ENCODE peak calls at places on chromosomes 7 and 10, in nine cellular contexts. One of them, this sample, is unnamed.

GRCh38 chr10:14185501-14186045 is 145.2 kb downstream of the FRMD4A start:
- DNase-seq in hippocampal formation: no peak
- DNase-seq in colonic mucosa: no peak
- DNase-seq in AG20443: no peak
- DNase-seq in hepatocyte: no peak
- DNase-seq in NCI-H748 treated with DMSO at 0.1 percent for 48 hours: peak; percentile 73
- DNase-seq in cardiac muscle cell: peak; percentile 64
- DNase-seq in NCI-H1105 treated with DMSO at 0.1 percent for 48 hours: no peak
- DNase-seq in Caco-2: peak; percentile 92
- DNase-seq in this sample: no peak

GRCh38 chr7:152859781-152860191 is 100.2 kb downstream of the ACTR3B start:
- DNase-seq in hippocampal formation: no peak
- DNase-seq in colonic mucosa: no peak
- DNase-seq in AG20443: no peak
- DNase-seq in hepatocyte: no peak
- DNase-seq in NCI-H748 treated with DMSO at 0.1 percent for 48 hours: no peak
- DNase-seq in cardiac muscle cell: no peak
- DNase-seq in NCI-H1105 treated with DMSO at 0.1 percent for 48 hours: no peak
- DNase-seq in Caco-2: peak; percentile 29
- DNase-seq in this sample: peak; percentile 39

GRCh38 chr10:80471715-80472233 is 17.7 kb downstream of the TSPAN14 start:
- DNase-seq in hippocampal formation: no peak
- DNase-seq in colonic mucosa: no peak
- DNase-seq in AG20443: no peak
- DNase-seq in hepatocyte: no peak
- DNase-seq in NCI-H748 treated with DMSO at 0.1 percent for 48 hours: no peak
- DNase-seq in cardiac muscle cell: no peak
- DNase-seq in NCI-H1105 treated with DMSO at 0.1 percent for 48 hours: no peak
- DNase-seq in Caco-2: no peak
- DNase-seq in this sample: no peak

GRCh38 chr10:100186813-100187212 is 984 bp upstream of the ERLIN1 start:
- DNase-seq in hippocampal formation: no peak
- DNase-seq in colonic mucosa: peak; percentile 29
- DNase-seq in AG20443: no peak
- DNase-seq in hepatocyte: no peak
- DNase-seq in NCI-H748 treated with DMSO at 0.1 percent for 48 hours: no peak
- DNase-seq in cardiac muscle cell: no peak
- DNase-seq in NCI-H1105 treated with DMSO at 0.1 percent for 48 hours: peak; percentile 6
- DNase-seq in Caco-2: peak; percentile 10
- DNase-seq in this sample: no peak

GRCh38 chr10:92850186-92850585 is 1.9 kb downstream of the EXOC6 start:
- DNase-seq in hippocampal formation: no peak
- DNase-seq in colonic mucosa: no peak
- DNase-seq in AG20443: no peak
- DNase-seq in hepatocyte: no peak
- DNase-seq in NCI-H748 treated with DMSO at 0.1 percent for 48 hours: no peak
- DNase-seq in cardiac muscle cell: no peak
- DNase-seq in NCI-H1105 treated with DMSO at 0.1 percent for 48 hours: no peak
- DNase-seq in Caco-2: no peak
- DNase-seq in this sample: no peak

GRCh38 chr10:23864631-23865147 is 344.2 kb upstream of the KIAA1217 start:
- DNase-seq in hippocampal formation: no peak
- DNase-seq in colonic mucosa: no peak
- DNase-seq in AG20443: no peak
- DNase-seq in hepatocyte: no peak
- DNase-seq in NCI-H748 treated with DMSO at 0.1 percent for 48 hours: no peak
- DNase-seq in cardiac muscle cell: no peak
- DNase-seq in NCI-H1105 treated with DMSO at 0.1 percent for 48 hours: no peak
- DNase-seq in Caco-2: no peak
- DNase-seq in this sample: no peak

GRCh38 chr10:127736915-127737562 is at the start of gene FOXI2:
- DNase-seq in hippocampal formation: no peak
- DNase-seq in colonic mucosa: no peak
- DNase-seq in AG20443: no peak
- DNase-seq in hepatocyte: no peak
- DNase-seq in NCI-H748 treated with DMSO at 0.1 percent for 48 hours: no peak
- DNase-seq in cardiac muscle cell: peak; percentile 23
- DNase-seq in NCI-H1105 treated with DMSO at 0.1 percent for 48 hours: no peak
- DNase-seq in Caco-2: no peak
- DNase-seq in this sample: no peak

GRCh38 chr7:121397346-121397745 is 1.2 kb upstream of the FAM3C start:
- DNase-seq in hippocampal formation: no peak
- DNase-seq in colonic mucosa: no peak
- DNase-seq in AG20443: no peak
- DNase-seq in hepatocyte: no peak
- DNase-seq in NCI-H748 treated with DMSO at 0.1 percent for 48 hours: no peak
- DNase-seq in cardiac muscle cell: no peak
- DNase-seq in NCI-H1105 treated with DMSO at 0.1 percent for 48 hours: no peak
- DNase-seq in Caco-2: no peak
- DNase-seq in this sample: no peak

GRCh38 chr10:131453772-131454634 is 142.5 kb upstream of the TCERG1L start:
- DNase-seq in hippocampal formation: peak; percentile 23
- DNase-seq in colonic mucosa: peak; percentile 68
- DNase-seq in AG20443: no peak
- DNase-seq in hepatocyte: peak; percentile 88
- DNase-seq in NCI-H748 treated with DMSO at 0.1 percent for 48 hours: no peak
- DNase-seq in cardiac muscle cell: peak; percentile 86
- DNase-seq in NCI-H1105 treated with DMSO at 0.1 percent for 48 hours: no peak
- DNase-seq in Caco-2: peak; percentile 29
- DNase-seq in this sample: peak; percentile 59

GRCh38 chr10:17062009-17062408 is 67.6 kb downstream of the CUBN start:
- DNase-seq in hippocampal formation: no peak
- DNase-seq in colonic mucosa: no peak
- DNase-seq in AG20443: peak; percentile 27
- DNase-seq in hepatocyte: no peak
- DNase-seq in NCI-H748 treated with DMSO at 0.1 percent for 48 hours: no peak
- DNase-seq in cardiac muscle cell: no peak
- DNase-seq in NCI-H1105 treated with DMSO at 0.1 percent for 48 hours: no peak
- DNase-seq in Caco-2: no peak
- DNase-seq in this sample: no peak

GRCh38 chr10:120541971-120542370 is 84.9 kb downstream of the PLPP4 start:
- DNase-seq in hippocampal formation: no peak
- DNase-seq in colonic mucosa: no peak
- DNase-seq in AG20443: no peak
- DNase-seq in hepatocyte: no peak
- DNase-seq in NCI-H748 treated with DMSO at 0.1 percent for 48 hours: no peak
- DNase-seq in cardiac muscle cell: no peak
- DNase-seq in NCI-H1105 treated with DMSO at 0.1 percent for 48 hours: no peak
- DNase-seq in Caco-2: no peak
- DNase-seq in this sample: no peak

GRCh38 chr10:7520496-7521485 is 110.0 kb upstream of the SFMBT2 start:
- DNase-seq in hippocampal formation: no peak
- DNase-seq in colonic mucosa: no peak
- DNase-seq in AG20443: no peak
- DNase-seq in hepatocyte: no peak
- DNase-seq in NCI-H748 treated with DMSO at 0.1 percent for 48 hours: peak; percentile 18
- DNase-seq in cardiac muscle cell: no peak
- DNase-seq in NCI-H1105 treated with DMSO at 0.1 percent for 48 hours: no peak
- DNase-seq in Caco-2: no peak
- DNase-seq in this sample: no peak

GRCh38 chr10:96758423-96758822 is 38.1 kb upstream of the PIK3AP1 start:
- DNase-seq in hippocampal formation: peak; percentile 11
- DNase-seq in colonic mucosa: no peak
- DNase-seq in AG20443: no peak
- DNase-seq in hepatocyte: no peak
- DNase-seq in NCI-H748 treated with DMSO at 0.1 percent for 48 hours: no peak
- DNase-seq in cardiac muscle cell: no peak
- DNase-seq in NCI-H1105 treated with DMSO at 0.1 percent for 48 hours: no peak
- DNase-seq in Caco-2: no peak
- DNase-seq in this sample: peak; percentile 69

GRCh38 chr10:29496341-29497162 is 138.2 kb downstream of the SVIL start:
- DNase-seq in hippocampal formation: peak; percentile 5
- DNase-seq in colonic mucosa: peak; percentile 79
- DNase-seq in AG20443: peak; percentile 88
- DNase-seq in hepatocyte: peak; percentile 84
- DNase-seq in NCI-H748 treated with DMSO at 0.1 percent for 48 hours: peak; percentile 50
- DNase-seq in cardiac muscle cell: peak; percentile 83
- DNase-seq in NCI-H1105 treated with DMSO at 0.1 percent for 48 hours: peak; percentile 35
- DNase-seq in Caco-2: peak; percentile 90
- DNase-seq in this sample: peak; percentile 44

GRCh38 chr10:43094091-43094484 is 17.2 kb downstream of the RET start:
- DNase-seq in hippocampal formation: no peak
- DNase-seq in colonic mucosa: no peak
- DNase-seq in AG20443: no peak
- DNase-seq in hepatocyte: no peak
- DNase-seq in NCI-H748 treated with DMSO at 0.1 percent for 48 hours: no peak
- DNase-seq in cardiac muscle cell: no peak
- DNase-seq in NCI-H1105 treated with DMSO at 0.1 percent for 48 hours: no peak
- DNase-seq in Caco-2: no peak
- DNase-seq in this sample: no peak

GRCh38 chr10:72087969-72088878 is at the start of gene SPOCK2:
- DNase-seq in hippocampal formation: no peak
- DNase-seq in colonic mucosa: no peak
- DNase-seq in AG20443: peak; percentile 33
- DNase-seq in hepatocyte: no peak
- DNase-seq in NCI-H748 treated with DMSO at 0.1 percent for 48 hours: peak; percentile 16
- DNase-seq in cardiac muscle cell: no peak
- DNase-seq in NCI-H1105 treated with DMSO at 0.1 percent for 48 hours: no peak
- DNase-seq in Caco-2: no peak
- DNase-seq in this sample: no peak

GRCh38 chr10:97123713-97124112 is 62.0 kb downstream of the SLIT1 start:
- DNase-seq in hippocampal formation: no peak
- DNase-seq in colonic mucosa: no peak
- DNase-seq in AG20443: no peak
- DNase-seq in hepatocyte: no peak
- DNase-seq in NCI-H748 treated with DMSO at 0.1 percent for 48 hours: no peak
- DNase-seq in cardiac muscle cell: no peak
- DNase-seq in NCI-H1105 treated with DMSO at 0.1 percent for 48 hours: no peak
- DNase-seq in Caco-2: no peak
- DNase-seq in this sample: no peak

GRCh38 chr7:4868493-4868892 is 6.7 kb upstream of the PAPOLB start:
- DNase-seq in hippocampal formation: no peak
- DNase-seq in colonic mucosa: no peak
- DNase-seq in AG20443: no peak
- DNase-seq in hepatocyte: no peak
- DNase-seq in NCI-H748 treated with DMSO at 0.1 percent for 48 hours: no peak
- DNase-seq in cardiac muscle cell: no peak
- DNase-seq in NCI-H1105 treated with DMSO at 0.1 percent for 48 hours: no peak
- DNase-seq in Caco-2: no peak
- DNase-seq in this sample: no peak

GRCh38 chr10:70656489-70656888 is 15.8 kb upstream of the ADAMTS14 start:
- DNase-seq in hippocampal formation: no peak
- DNase-seq in colonic mucosa: no peak
- DNase-seq in AG20443: peak; percentile 94
- DNase-seq in hepatocyte: peak; percentile 51
- DNase-seq in NCI-H748 treated with DMSO at 0.1 percent for 48 hours: no peak
- DNase-seq in cardiac muscle cell: no peak
- DNase-seq in NCI-H1105 treated with DMSO at 0.1 percent for 48 hours: no peak
- DNase-seq in Caco-2: no peak
- DNase-seq in this sample: no peak

GRCh38 chr7:84248843-84249242 is 54.3 kb upstream of the SEMA3A start:
- DNase-seq in hippocampal formation: no peak
- DNase-seq in colonic mucosa: no peak
- DNase-seq in AG20443: no peak
- DNase-seq in hepatocyte: no peak
- DNase-seq in NCI-H748 treated with DMSO at 0.1 percent for 48 hours: no peak
- DNase-seq in cardiac muscle cell: no peak
- DNase-seq in NCI-H1105 treated with DMSO at 0.1 percent for 48 hours: no peak
- DNase-seq in Caco-2: no peak
- DNase-seq in this sample: no peak

GRCh38 chr10:121694327-121694965 is 96.2 kb upstream of the FGFR2 start:
- DNase-seq in hippocampal formation: no peak
- DNase-seq in colonic mucosa: no peak
- DNase-seq in AG20443: no peak
- DNase-seq in hepatocyte: no peak
- DNase-seq in NCI-H748 treated with DMSO at 0.1 percent for 48 hours: no peak
- DNase-seq in cardiac muscle cell: no peak
- DNase-seq in NCI-H1105 treated with DMSO at 0.1 percent for 48 hours: no peak
- DNase-seq in Caco-2: no peak
- DNase-seq in this sample: no peak

GRCh38 chr10:113030453-113030852 is 80.4 kb downstream of the TCF7L2 start:
- DNase-seq in hippocampal formation: no peak
- DNase-seq in colonic mucosa: no peak
- DNase-seq in AG20443: no peak
- DNase-seq in hepatocyte: peak; percentile 19
- DNase-seq in NCI-H748 treated with DMSO at 0.1 percent for 48 hours: no peak
- DNase-seq in cardiac muscle cell: no peak
- DNase-seq in NCI-H1105 treated with DMSO at 0.1 percent for 48 hours: no peak
- DNase-seq in Caco-2: no peak
- DNase-seq in this sample: no peak

GRCh38 chr10:29517352-29517923 is 117.3 kb downstream of the SVIL start:
- DNase-seq in hippocampal formation: no peak
- DNase-seq in colonic mucosa: peak; percentile 39
- DNase-seq in AG20443: peak; percentile 60
- DNase-seq in hepatocyte: peak; percentile 52
- DNase-seq in NCI-H748 treated with DMSO at 0.1 percent for 48 hours: no peak
- DNase-seq in cardiac muscle cell: peak; percentile 59
- DNase-seq in NCI-H1105 treated with DMSO at 0.1 percent for 48 hours: peak; percentile 0
- DNase-seq in Caco-2: peak; percentile 63
- DNase-seq in this sample: no peak

GRCh38 chr7:102331536-102332275 is 24.5 kb downstream of the SPDYE6 start:
- DNase-seq in hippocampal formation: no peak
- DNase-seq in colonic mucosa: no peak
- DNase-seq in AG20443: no peak
- DNase-seq in hepatocyte: no peak
- DNase-seq in NCI-H748 treated with DMSO at 0.1 percent for 48 hours: no peak
- DNase-seq in cardiac muscle cell: no peak
- DNase-seq in NCI-H1105 treated with DMSO at 0.1 percent for 48 hours: no peak
- DNase-seq in Caco-2: peak; percentile 32
- DNase-seq in this sample: no peak

GRCh38 chr7:44646176-44646920 is 39.9 kb downstream of the OGDH start:
- DNase-seq in hippocampal formation: no peak
- DNase-seq in colonic mucosa: no peak
- DNase-seq in AG20443: no peak
- DNase-seq in hepatocyte: no peak
- DNase-seq in NCI-H748 treated with DMSO at 0.1 percent for 48 hours: no peak
- DNase-seq in cardiac muscle cell: no peak
- DNase-seq in NCI-H1105 treated with DMSO at 0.1 percent for 48 hours: no peak
- DNase-seq in Caco-2: no peak
- DNase-seq in this sample: no peak

GRCh38 chr7:127809285-127809702 is 157.3 kb downstream of the SND1 start:
- DNase-seq in hippocampal formation: no peak
- DNase-seq in colonic mucosa: no peak
- DNase-seq in AG20443: peak; percentile 74
- DNase-seq in hepatocyte: no peak
- DNase-seq in NCI-H748 treated with DMSO at 0.1 percent for 48 hours: no peak
- DNase-seq in cardiac muscle cell: peak; percentile 35
- DNase-seq in NCI-H1105 treated with DMSO at 0.1 percent for 48 hours: no peak
- DNase-seq in Caco-2: no peak
- DNase-seq in this sample: no peak

GRCh38 chr10:76866841-76867586 is 770.6 kb downstream of the KCNMA1 start:
- DNase-seq in hippocampal formation: no peak
- DNase-seq in colonic mucosa: no peak
- DNase-seq in AG20443: no peak
- DNase-seq in hepatocyte: no peak
- DNase-seq in NCI-H748 treated with DMSO at 0.1 percent for 48 hours: no peak
- DNase-seq in cardiac muscle cell: no peak
- DNase-seq in NCI-H1105 treated with DMSO at 0.1 percent for 48 hours: no peak
- DNase-seq in Caco-2: no peak
- DNase-seq in this sample: no peak

GRCh38 chr7:67918158-67918557 is 921.5 kb downstream of the TYW1 start:
- DNase-seq in hippocampal formation: no peak
- DNase-seq in colonic mucosa: no peak
- DNase-seq in AG20443: no peak
- DNase-seq in hepatocyte: no peak
- DNase-seq in NCI-H748 treated with DMSO at 0.1 percent for 48 hours: no peak
- DNase-seq in cardiac muscle cell: no peak
- DNase-seq in NCI-H1105 treated with DMSO at 0.1 percent for 48 hours: no peak
- DNase-seq in Caco-2: no peak
- DNase-seq in this sample: no peak

GRCh38 chr7:114942443-114943175 is 20.7 kb downstream of the MDFIC start:
- DNase-seq in hippocampal formation: no peak
- DNase-seq in colonic mucosa: no peak
- DNase-seq in AG20443: no peak
- DNase-seq in hepatocyte: no peak
- DNase-seq in NCI-H748 treated with DMSO at 0.1 percent for 48 hours: no peak
- DNase-seq in cardiac muscle cell: no peak
- DNase-seq in NCI-H1105 treated with DMSO at 0.1 percent for 48 hours: no peak
- DNase-seq in Caco-2: no peak
- DNase-seq in this sample: no peak

GRCh38 chr7:96989241-96989858 is 16.0 kb upstream of the DLX6 start:
- DNase-seq in hippocampal formation: no peak
- DNase-seq in colonic mucosa: no peak
- DNase-seq in AG20443: no peak
- DNase-seq in hepatocyte: no peak
- DNase-seq in NCI-H748 treated with DMSO at 0.1 percent for 48 hours: no peak
- DNase-seq in cardiac muscle cell: no peak
- DNase-seq in NCI-H1105 treated with DMSO at 0.1 percent for 48 hours: no peak
- DNase-seq in Caco-2: no peak
- DNase-seq in this sample: no peak

GRCh38 chr7:50302486-50303081 is 1.9 kb upstream of the IKZF1 start:
- DNase-seq in hippocampal formation: no peak
- DNase-seq in colonic mucosa: no peak
- DNase-seq in AG20443: no peak
- DNase-seq in hepatocyte: no peak
- DNase-seq in NCI-H748 treated with DMSO at 0.1 percent for 48 hours: no peak
- DNase-seq in cardiac muscle cell: no peak
- DNase-seq in NCI-H1105 treated with DMSO at 0.1 percent for 48 hours: no peak
- DNase-seq in Caco-2: no peak
- DNase-seq in this sample: peak; percentile 74

This sample was measured in lower leg skin.